ENCODE peak calls at places on chromosomes 2 and 18, in four cellular contexts. S is progenitor cell of endocrine pancreas, Q is neural crest cell, K is AG09309. I is an unnamed sample.

GRCh38 chr2:196404276-196404675 is 232.9 kb upstream of the STK17B start:
- DNase-seq in S (no peak), K (no peak), Q (no peak), I (no peak)

GRCh38 chr2:3299130-3299529 is 78.5 kb downstream of the EIPR1 start:
- DNase-seq in K (no peak), S (no peak), Q (no peak), I (no peak)

GRCh38 chr2:182650704-182651103 is 65.4 kb upstream of the DNAJC10 start:
- DNase-seq in Q (no peak), S (no peak), K (peak), I (no peak)

GRCh38 chr18:44799422-44800421 is 119.0 kb downstream of the SETBP1 start:
- DNase-seq in S (no peak), K (no peak), Q (no peak), I (no peak)

GRCh38 chr2:241770936-241771285 is 5.7 kb upstream of the GAL3ST2 start:
- DNase-seq in Q (no peak), S (no peak), K (no peak), I (peak)

GRCh38 chr2:33425156-33425555 is 51.3 kb upstream of the RASGRP3 start:
- DNase-seq in S (no peak), K (no peak), Q (no peak), I (no peak)

GRCh38 chr2:235106874-235107639 is 155.2 kb downstream of the SH3BP4 start:
- DNase-seq in S (peak), Q (peak), K (peak), I (peak)

GRCh38 chr18:37160038-37160745 is 331.3 kb downstream of the KIAA1328 start:
- DNase-seq in K (no peak), Q (no peak), S (no peak), I (no peak)

GRCh38 chr2:47907097-47907781 is 941 bp upstream of the FBXO11 start:
- DNase-seq in S (no peak), K (no peak), Q (no peak), I (no peak)

GRCh38 chr18:48137354-48138208 is 207.1 kb upstream of the SMAD2 start:
- DNase-seq in K (no peak), Q (no peak), S (no peak), I (no peak)

GRCh38 chr2:168734199-168734746 is 68.2 kb upstream of the NOSTRIN start:
- DNase-seq in Q (no peak), K (no peak), S (no peak), I (no peak)

GRCh38 chr2:48551548-48551947 is 21.6 kb downstream of the STON1 start:
- DNase-seq in S (no peak), Q (no peak), K (no peak), I (no peak)

GRCh38 chr18:9109523-9109922 is 7.0 kb downstream of the NDUFV2 start:
- DNase-seq in S (no peak), Q (no peak), K (peak), I (no peak)

GRCh38 chr2:164917296-164917903 is 37.9 kb downstream of the SLC38A11 start:
- DNase-seq in S (peak), Q (no peak), K (no peak), I (no peak)

GRCh38 chr18:35524236-35524635 is 26.5 kb upstream of the INO80C start:
- DNase-seq in Q (no peak), K (no peak), S (no peak), I (no peak)

GRCh38 chr2:157404363-157404762 is 39.5 kb downstream of the CYTIP start:
- DNase-seq in S (no peak), Q (no peak), K (peak), I (no peak)

GRCh38 chr18:74299162-74299561 is 7.4 kb upstream of the CYB5A start:
- DNase-seq in K (no peak), S (no peak), Q (no peak), I (no peak)

GRCh38 chr2:127625146-127625943 is 20.6 kb upstream of the GPR17 start:
- DNase-seq in K (no peak), Q (no peak), S (no peak), I (no peak)

GRCh38 chr2:149080104-149080503 is 41.6 kb downstream of the LYPD6B start:
- DNase-seq in K (no peak), Q (no peak), S (no peak), I (no peak)

GRCh38 chr2:128799736-128800135 is 481.1 kb upstream of the HS6ST1 start:
- DNase-seq in S (no peak), Q (no peak), K (no peak), I (no peak)

GRCh38 chr2:227460079-227460485 is 11.9 kb upstream of the AGFG1 start:
- DNase-seq in Q (no peak), K (peak), S (no peak), I (no peak)

GRCh38 chr2:9114457-9114856 is 92.2 kb upstream of the ASAP2 start:
- DNase-seq in S (no peak), Q (no peak), K (no peak), I (no peak)
- TF ChIP-seq CTCF in S (no peak), Q (no peak), K (peak), I (no peak)

DNA sequence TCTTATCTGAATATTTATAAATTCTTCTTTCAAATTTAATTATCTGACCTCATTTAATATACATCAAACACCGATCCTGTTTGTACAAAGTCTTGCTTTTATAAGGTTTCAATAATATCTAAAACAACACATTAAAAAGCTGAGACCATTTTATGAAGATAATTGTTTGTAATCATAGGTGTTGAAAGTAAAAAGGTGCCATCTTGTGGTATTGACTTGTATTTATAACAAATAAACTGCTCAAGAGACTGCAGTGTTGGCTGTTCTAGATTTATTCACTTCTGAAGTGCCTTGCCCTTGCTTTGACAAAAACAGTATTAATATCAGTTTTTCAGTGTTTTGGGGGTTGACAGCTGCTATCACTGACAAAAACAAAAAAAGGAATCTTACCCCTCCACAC is 286.8 kb upstream of the HNMT start:
- DNase-seq in Q (no peak), S (no peak), K (no peak), I (no peak)
- TF ChIP-seq CTCF in Q (no peak), S (no peak), K (no peak), I (peak)

GRCh38 chr18:70578480-70578879 is 289.6 kb downstream of the SOCS6 start:
- DNase-seq in S (no peak), K (no peak), Q (peak), I (no peak)
- TF ChIP-seq CTCF in S (peak), K (no peak), Q (peak), I (peak)

GRCh38 chr2:238173692-238174091 is 14.9 kb downstream of the ERFE start:
- DNase-seq in S (no peak), Q (no peak), K (no peak), I (no peak)
- TF ChIP-seq CTCF in S (peak), Q (peak), K (peak), I (no peak)

GRCh38 chr2:135745545-135745944 is 3.9 kb downstream of the UBXN4 start:
- DNase-seq in K (peak), Q (no peak), S (no peak), I (no peak)

GRCh38 chr2:135742307-135742838 is 718 bp downstream of the UBXN4 start:
- DNase-seq in Q (peak), S (peak), K (peak), I (no peak)

GRCh38 chr2:135741395-135742306 is at the start of gene UBXN4:
- DNase-seq in Q (peak), K (peak), S (peak), I (peak)

GRCh38 chr2:135743860-135744259 is 2.2 kb downstream of the UBXN4 start:
- DNase-seq in K (no peak), Q (no peak), S (no peak), I (no peak)

GRCh38 chr2:135744761-135745314 is 3.2 kb downstream of the UBXN4 start:
- DNase-seq in Q (no peak), K (no peak), S (no peak), I (peak)
- TF ChIP-seq CTCF in Q (peak), K (peak), S (peak), I (peak)

GRCh38 chr2:27520316-27520715 is 23.7 kb downstream of the GCKR start:
- DNase-seq in Q (no peak), K (no peak), S (no peak), I (no peak)

GRCh38 chr2:27518782-27519113 is 22.1 kb downstream of the GCKR start:
- DNase-seq in S (no peak), Q (no peak), K (no peak), I (no peak)

GRCh38 chr2:27518113-27518781 is 21.6 kb downstream of the GCKR start:
- DNase-seq in Q (no peak), K (no peak), S (no peak), I (no peak)

GRCh38 chr2:27527182-27527581 is 30.5 kb downstream of the GCKR start:
- DNase-seq in Q (no peak), S (no peak), K (no peak), I (no peak)

DNA sequence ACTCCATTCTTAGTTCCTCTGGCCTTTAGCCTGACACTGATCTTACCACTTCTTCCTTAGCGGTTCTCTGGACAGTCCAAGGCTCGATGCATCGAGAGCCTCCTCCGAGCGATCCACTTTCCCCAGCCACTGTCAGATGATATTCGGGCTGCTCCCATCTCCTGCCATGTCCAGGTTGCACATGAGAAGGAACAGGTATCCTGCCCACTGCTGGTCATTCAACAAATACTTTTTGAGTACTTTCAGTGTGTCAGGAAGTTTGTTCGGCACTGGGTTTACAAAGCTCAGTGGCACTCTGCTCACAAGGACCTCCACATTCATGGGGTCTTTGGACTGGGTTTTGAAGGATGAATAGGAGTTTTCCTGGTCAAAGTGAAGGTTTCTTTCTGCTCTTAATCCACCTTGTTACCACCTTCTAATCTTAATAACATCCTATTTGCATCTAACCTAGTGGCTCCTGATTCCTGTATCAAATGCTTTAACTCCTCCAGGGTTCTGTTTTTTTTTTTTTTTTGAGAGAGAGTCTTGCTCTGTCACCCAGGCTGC is 25.8 kb downstream of the GCKR start:
- DNase-seq in Q (no peak), S (no peak), K (no peak), I (no peak)
- TF ChIP-seq CTCF in Q (no peak), S (no peak), K (no peak), I (no peak)

DNA sequence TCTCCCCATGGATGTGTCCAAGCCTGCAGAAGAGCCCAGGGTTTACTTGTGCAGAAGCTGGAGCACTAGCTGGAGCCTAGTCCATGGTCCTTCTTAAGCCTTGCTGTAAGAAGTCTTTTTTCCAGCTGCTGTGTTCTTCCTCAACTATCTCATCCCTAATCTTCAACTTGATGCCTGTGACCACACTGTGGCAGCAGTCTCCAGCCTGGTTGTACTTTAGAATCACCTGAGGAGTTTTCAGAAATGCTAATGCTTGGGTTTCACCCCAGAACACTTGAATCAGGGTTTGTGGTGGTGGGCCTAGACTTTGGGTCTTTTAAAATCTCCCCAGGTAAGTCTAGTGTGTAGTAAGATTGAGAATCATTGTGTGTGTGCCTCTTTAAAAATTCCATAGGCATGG is 173.6 kb downstream of the ADCYAP1 start:
- DNase-seq in Q (no peak), S (no peak), K (no peak), I (no peak)
- TF ChIP-seq CTCF in Q (no peak), S (no peak), K (no peak), I (no peak)